ENCODE peak calls at places on chromosomes 2 and 18, in five cellular contexts. F is K562, R is GM12878, E is SK-N-SH, C is HepG2. Q is an unnamed sample.

GRCh38 chr18:38847326-38847725 is 1281.7 kb upstream of the CELF4 start:
- DNase-seq in C (no peak), R (no peak), E (no peak), F (no peak), Q (no peak)

GRCh38 chr18:62282188-62282629 is 42.9 kb upstream of the TNFRSF11A start:
- DNase-seq in E (no peak), R (no peak), C (no peak), F (no peak), Q (no peak)

GRCh38 chr2:138373993-138374408 is 127.6 kb upstream of the SPOPL start:
- DNase-seq in R (peak), C (peak), F (peak), E (peak), Q (peak)

GRCh38 chr2:209411296-209411695 is 12.6 kb upstream of the MAP2 start:
- DNase-seq in R (no peak), E (no peak), C (no peak), F (no peak), Q (no peak)

GRCh38 chr2:241422350-241422749 is 66.3 kb downstream of the FARP2 start:
- DNase-seq in R (no peak), E (no peak), C (no peak), F (no peak), Q (no peak)

GRCh38 chr18:52937840-52938239 is 597.8 kb downstream of the DCC start:
- DNase-seq in R (no peak), E (no peak), F (no peak), C (no peak), Q (no peak)

GRCh38 chr2:85906748-85907147 is 18.0 kb upstream of the ST3GAL5 start:
- DNase-seq in C (no peak), R (no peak), E (no peak), F (no peak), Q (no peak)

GRCh38 chr2:23602113-23602512 is 217.1 kb downstream of the KLHL29 start:
- DNase-seq in R (no peak), E (no peak), C (no peak), F (no peak), Q (no peak)

GRCh38 chr2:227219312-227220105 is 55.1 kb downstream of the COL4A3 start:
- DNase-seq in C (no peak), F (no peak), R (no peak), E (no peak), Q (no peak)

GRCh38 chr18:60693426-60693825 is 320.9 kb upstream of the MC4R start:
- DNase-seq in C (no peak), R (no peak), F (no peak), E (no peak), Q (no peak)

GRCh38 chr2:207469953-207470699 is 59.6 kb upstream of the CREB1 start:
- DNase-seq in R (no peak), E (no peak), C (no peak), F (no peak), Q (no peak)

GRCh38 chr2:44543773-44544725 is 182.3 kb downstream of the CAMKMT start:
- DNase-seq in R (no peak), C (no peak), F (no peak), E (peak), Q (peak)

GRCh38 chr18:64037812-64038414 is 68.0 kb downstream of the SERPINB8 start:
- DNase-seq in F (peak), R (no peak), E (peak), C (peak), Q (peak)

GRCh38 chr2:241036397-241036963 is 38.1 kb downstream of the SNED1 start:
- DNase-seq in F (peak), R (peak), C (peak), E (no peak), Q (no peak)

GRCh38 chr2:231674587-231675334 is 33.6 kb upstream of the PTMA start:
- DNase-seq in E (peak), C (peak), F (peak), R (no peak), Q (peak)

GRCh38 chr18:49723648-49724180 is 89.6 kb downstream of the ACAA2 start:
- DNase-seq in C (peak), E (no peak), F (no peak), R (peak), Q (no peak)

GRCh38 chr18:50527636-50528307 is 32.1 kb upstream of the MAPK4 start:
- DNase-seq in C (no peak), F (no peak), R (no peak), E (no peak), Q (no peak)

GRCh38 chr2:240783819-240784621 is 36.0 kb downstream of the KIF1A start:
- DNase-seq in F (no peak), E (no peak), C (no peak), R (no peak), Q (no peak)

GRCh38 chr2:118845005-118845842 is 2.2 kb downstream of the EN1 start:
- DNase-seq in E (peak), R (no peak), F (peak), C (no peak), Q (peak)

GRCh38 chr2:99970292-99970868 is 172.0 kb downstream of the AFF3 start:
- DNase-seq in E (no peak), F (no peak), R (no peak), C (no peak), Q (no peak)

GRCh38 chr2:232464534-232464865 is 8.5 kb downstream of the ALPI start:
- DNase-seq in F (no peak), C (no peak), E (peak), R (no peak), Q (no peak)

GRCh38 chr2:60522462-60522861 is 31.0 kb downstream of the BCL11A start:
- DNase-seq in F (no peak), R (no peak), C (no peak), E (no peak), Q (no peak)

GRCh38 chr2:235433860-235434259 is 60.0 kb upstream of the AGAP1 start:
- DNase-seq in E (no peak), R (no peak), F (peak), C (peak), Q (no peak)

GRCh38 chr18:49813071-49813320 is 337 bp downstream of the ACAA2 start:
- DNase-seq in R (no peak), C (peak), F (peak), E (no peak), Q (no peak)

GRCh38 chr18:424071-424868 is 76.2 kb downstream of the COLEC12 start:
- DNase-seq in C (no peak), R (no peak), F (no peak), E (no peak), Q (no peak)

GRCh38 chr2:233892793-233893192 is 24.4 kb upstream of the TRPM8 start:
- DNase-seq in E (peak), R (no peak), F (no peak), C (peak), Q (no peak)

GRCh38 chr18:34821669-34822210 is 111.6 kb downstream of the DTNA start:
- DNase-seq in R (no peak), F (no peak), E (no peak), C (peak), Q (peak)

GRCh38 chr2:188293601-188294482 is 2.2 kb downstream of the GULP1 start:
- DNase-seq in C (no peak), R (no peak), F (peak), E (peak), Q (peak)

GRCh38 chr2:145692971-145693478 is 1173.1 kb upstream of the ZEB2 start:
- DNase-seq in C (peak), E (no peak), R (peak), F (peak), Q (no peak)
- TF ChIP-seq FOXM1 in C (no peak), E (no peak), R (no peak), F (no peak), Q (no peak)

GRCh38 chr2:62672601-62673000 is 32.9 kb upstream of the EHBP1 start:
- DNase-seq in E (no peak), R (no peak), F (no peak), C (peak), Q (no peak)
- TF ChIP-seq FOXM1 in E (no peak), R (no peak), F (no peak), C (no peak), Q (no peak)

GRCh38 chr2:166332049-166332448 is 43.7 kb downstream of the SCN9A start:
- DNase-seq in E (no peak), F (no peak), C (no peak), R (no peak), Q (no peak)

GRCh38 chr2:166331468-166331867 is 44.3 kb downstream of the SCN9A start:
- DNase-seq in F (no peak), E (no peak), C (no peak), R (no peak), Q (no peak)

GRCh38 chr2:166335284-166335683 is 40.5 kb downstream of the SCN9A start:
- DNase-seq in E (no peak), C (peak), F (peak), R (no peak), Q (no peak)

GRCh38 chr2:166334800-166335199 is 40.9 kb downstream of the SCN9A start:
- DNase-seq in E (no peak), C (peak), F (no peak), R (no peak), Q (no peak)

GRCh38 chr2:166333809-166334208 is 41.9 kb downstream of the SCN9A start:
- DNase-seq in R (no peak), E (no peak), C (no peak), F (no peak), Q (no peak)
- TF ChIP-seq FOXM1 in R (no peak), E (no peak), C (no peak), F (no peak), Q (no peak)

GRCh38 chr18:43692291-43692690 is 415.0 kb upstream of the SYT4 start:
- DNase-seq in E (no peak), C (no peak), R (no peak), F (no peak), Q (no peak)
- TF ChIP-seq FOXM1 in E (no peak), C (no peak), R (no peak), F (no peak), Q (no peak)

GRCh38 chr2:134074619-134075018 is 179.3 kb upstream of the MGAT5 start:
- DNase-seq in F (no peak), C (no peak), R (no peak), E (no peak), Q (no peak)
- TF ChIP-seq FOXM1 in F (no peak), C (no peak), R (no peak), E (no peak), Q (no peak)

GRCh38 chr18:45519881-45520280 is 95.4 kb upstream of the SLC14A2 start:
- DNase-seq in F (no peak), E (no peak), R (no peak), C (no peak), Q (no peak)

GRCh38 chr18:45521151-45521550 is 94.1 kb upstream of the SLC14A2 start:
- DNase-seq in R (no peak), F (no peak), E (no peak), C (no peak), Q (no peak)

GRCh38 chr18:45522371-45522770 is 92.9 kb upstream of the SLC14A2 start:
- DNase-seq in C (no peak), E (no peak), F (no peak), R (no peak), Q (no peak)

GRCh38 chr18:45518770-45519169 is 96.5 kb upstream of the SLC14A2 start:
- DNase-seq in R (no peak), E (no peak), F (no peak), C (no peak), Q (no peak)

GRCh38 chr18:45521777-45522176 is 93.5 kb upstream of the SLC14A2 start:
- DNase-seq in F (no peak), E (no peak), C (no peak), R (no peak), Q (no peak)
- TF ChIP-seq FOXM1 in F (no peak), E (no peak), C (no peak), R (no peak), Q (no peak)

GRCh38 chr2:73008261-73009159 is 63.0 kb downstream of the SFXN5 start:
- DNase-seq in C (no peak), F (no peak), R (no peak), E (no peak), Q (no peak)
- TF ChIP-seq FOXM1 in C (no peak), F (no peak), R (no peak), E (no peak), Q (no peak)